ENCODE peak calls at places on chromosomes 16 and 17, in six cellular contexts. R is effector memory CD4-positive, alpha-beta T cell; C is PC-9; L is NCI-H748 treated with DMSO at 0.1 percent for 48 hours; W is A549; P is COLO829. K is an unnamed sample.

GRCh38 chr17:692116-692515 is 22.5 kb downstream of the VPS53 start:
- DNase-seq in R (no peak), C (peak; percentile 21), L (no peak), W (peak; percentile 47), P (no peak), K (no peak)

GRCh38 chr17:55708575-55708974 is 14.1 kb downstream of the TMEM100 start:
- DNase-seq in R (no peak), C (no peak), L (no peak), W (no peak), P (no peak), K (no peak)

GRCh38 chr17:57294629-57295501 is 38.5 kb downstream of the MSI2 start:
- DNase-seq in R (no peak), C (no peak), L (peak; percentile 67), W (peak; percentile 28), P (peak; percentile 93), K (no peak)

GRCh38 chr17:62696726-62697490 is 69.4 kb downstream of the MRC2 start:
- DNase-seq in R (no peak), C (no peak), L (no peak), W (no peak), P (no peak), K (no peak)

GRCh38 chr17:7632492-7632894 is 2.6 kb downstream of the SHBG start:
- DNase-seq in R (no peak), C (peak; percentile 38), L (peak; percentile 16), W (peak; percentile 71), P (peak; percentile 90), K (no peak)

GRCh38 chr17:38451030-38451839 is 23.0 kb downstream of the ARHGAP23 start:
- DNase-seq in R (no peak), C (peak; percentile 92), L (no peak), W (peak; percentile 76), P (no peak), K (peak; percentile 71)

GRCh38 chr16:23650674-23651073 is 9.4 kb downstream of the DCTN5 start:
- DNase-seq in R (no peak), C (no peak), L (no peak), W (no peak), P (peak; percentile 53), K (no peak)

GRCh38 chr16:88355389-88356123 is 27.2 kb upstream of the ZNF469 start:
- DNase-seq in R (no peak), C (no peak), L (no peak), W (no peak), P (no peak), K (no peak)

GRCh38 chr17:37516131-37516561 is 26.5 kb downstream of the DUSP14 start:
- DNase-seq in R (no peak), C (no peak), L (no peak), W (no peak), P (no peak), K (peak; percentile 64)

GRCh38 chr17:7914771-7915610 is 1.1 kb downstream of the RNF227 start:
- DNase-seq in R (no peak), C (no peak), L (peak; percentile 58), W (no peak), P (no peak), K (no peak)

GRCh38 chr16:46582313-46582712 is 38.9 kb downstream of the SHCBP1 start:
- DNase-seq in R (no peak), C (no peak), L (no peak), W (no peak), P (no peak), K (no peak)

GRCh38 chr16:75095204-75095621 is 21.4 kb downstream of the LDHD start:
- DNase-seq in R (no peak), C (no peak), L (no peak), W (no peak), P (peak; percentile 72), K (no peak)

GRCh38 chr17:2155482-2156051 is 100.7 kb downstream of the HIC1 start:
- DNase-seq in R (no peak), C (no peak), L (no peak), W (no peak), P (no peak), K (no peak)

GRCh38 chr17:77322284-77322533 is 181.4 kb downstream of the SEC14L1 start:
- DNase-seq in R (no peak), C (no peak), L (no peak), W (no peak), P (no peak), K (no peak)

GRCh38 chr16:2324296-2324859 is 16.1 kb downstream of the ABCA3 start:
- DNase-seq in R (no peak), C (no peak), L (no peak), W (no peak), P (no peak), K (no peak)

GRCh38 chr16:85083051-85083639 is 29.1 kb downstream of the CIBAR2 start:
- DNase-seq in R (no peak), C (no peak), L (no peak), W (no peak), P (peak; percentile 66), K (no peak)

GRCh38 chr16:12802661-12803060 is 1.0 kb downstream of the CPPED1 start:
- DNase-seq in R (no peak), C (no peak), L (no peak), W (no peak), P (no peak), K (no peak)

GRCh38 chr16:87648698-87649487 is 46.6 kb downstream of the JPH3 start:
- DNase-seq in R (no peak), C (no peak), L (no peak), W (no peak), P (no peak), K (no peak)

GRCh38 chr16:86819523-86819887 is 241.2 kb downstream of the FOXL1 start:
- DNase-seq in R (no peak), C (no peak), L (no peak), W (no peak), P (no peak), K (no peak)

GRCh38 chr16:8936421-8936820 is 27.3 kb downstream of the USP7 start:
- DNase-seq in R (peak; percentile 57), C (peak; percentile 65), L (no peak), W (peak; percentile 56), P (peak; percentile 17), K (no peak)

GRCh38 chr16:1458977-1459341 is 14.6 kb upstream of the CCDC154 start:
- DNase-seq in R (no peak), C (no peak), L (no peak), W (no peak), P (no peak), K (no peak)

GRCh38 chr17:41880130-41880529 is 14.9 kb upstream of the KLHL11 start:
- DNase-seq in R (no peak), C (no peak), L (no peak), W (no peak), P (no peak), K (no peak)

GRCh38 chr17:48835971-48836370 is 5.1 kb downstream of the CALCOCO2 start:
- DNase-seq in R (no peak), C (peak; percentile 34), L (no peak), W (no peak), P (no peak), K (no peak)

GRCh38 chr17:77145635-77146632 is 5.2 kb downstream of the SEC14L1 start:
- DNase-seq in R (no peak), C (peak; percentile 56), L (no peak), W (no peak), P (no peak), K (no peak)

GRCh38 chr17:57531648-57532486 is 213.2 kb downstream of the CCDC182 start:
- DNase-seq in R (no peak), C (no peak), L (no peak), W (no peak), P (no peak), K (no peak)

K was measured in HS-27A.